ENCODE peak calls at places on chromosomes 2 and 18, in six cellular contexts. One of them, this sample, is unnamed.

GRCh38 chr18:54222922-54223567 is 1.4 kb downstream of the MBD2 start:
- DNase-seq in fibroblast of pulmonary artery: no peak
- DNase-seq in stimulated activated naive CD4-positive, alpha-beta T cell: peak
- DNase-seq in AG20443: no peak
- DNase-seq in activated naive CD4-positive, alpha-beta T cell treated with anti-CD3 and anti-CD28 coated beads, Interleukin-2, amount 10 ng/mL, durations not matched to agents 7 days and 5 days: peak
- DNase-seq in germinal center: no peak
- DNase-seq in this sample: peak

GRCh38 chr18:3985664-3986063 is 469.4 kb downstream of the DLGAP1 start:
- DNase-seq in fibroblast of pulmonary artery: peak
- DNase-seq in stimulated activated naive CD4-positive, alpha-beta T cell: no peak
- DNase-seq in AG20443: peak
- DNase-seq in activated naive CD4-positive, alpha-beta T cell treated with anti-CD3 and anti-CD28 coated beads, Interleukin-2, amount 10 ng/mL, durations not matched to agents 7 days and 5 days: no peak
- DNase-seq in germinal center: no peak
- DNase-seq in this sample: no peak

GRCh38 chr2:9739508-9739907 is 103.8 kb upstream of the TAF1B start:
- DNase-seq in fibroblast of pulmonary artery: peak
- DNase-seq in stimulated activated naive CD4-positive, alpha-beta T cell: peak
- DNase-seq in AG20443: peak
- DNase-seq in activated naive CD4-positive, alpha-beta T cell treated with anti-CD3 and anti-CD28 coated beads, Interleukin-2, amount 10 ng/mL, durations not matched to agents 7 days and 5 days: peak
- DNase-seq in germinal center: peak
- DNase-seq in this sample: peak

GRCh38 chr2:195503208-195503607 is 153.8 kb upstream of the SLC39A10 start:
- DNase-seq in fibroblast of pulmonary artery: no peak
- DNase-seq in stimulated activated naive CD4-positive, alpha-beta T cell: no peak
- DNase-seq in AG20443: no peak
- DNase-seq in activated naive CD4-positive, alpha-beta T cell treated with anti-CD3 and anti-CD28 coated beads, Interleukin-2, amount 10 ng/mL, durations not matched to agents 7 days and 5 days: no peak
- DNase-seq in germinal center: no peak
- DNase-seq in this sample: no peak

GRCh38 chr2:1055014-1055595 is 104.5 kb downstream of the SNTG2 start:
- DNase-seq in fibroblast of pulmonary artery: peak
- DNase-seq in stimulated activated naive CD4-positive, alpha-beta T cell: no peak
- DNase-seq in AG20443: peak
- DNase-seq in activated naive CD4-positive, alpha-beta T cell treated with anti-CD3 and anti-CD28 coated beads, Interleukin-2, amount 10 ng/mL, durations not matched to agents 7 days and 5 days: no peak
- DNase-seq in germinal center: no peak
- DNase-seq in this sample: no peak

GRCh38 chr2:231709636-231709980 is 1.3 kb downstream of the PTMA start:
- DNase-seq in fibroblast of pulmonary artery: no peak
- DNase-seq in stimulated activated naive CD4-positive, alpha-beta T cell: no peak
- DNase-seq in AG20443: peak
- DNase-seq in activated naive CD4-positive, alpha-beta T cell treated with anti-CD3 and anti-CD28 coated beads, Interleukin-2, amount 10 ng/mL, durations not matched to agents 7 days and 5 days: peak
- DNase-seq in germinal center: no peak
- DNase-seq in this sample: peak

GRCh38 chr2:23988371-23988770 is 21.5 kb upstream of the MFSD2B start:
- DNase-seq in fibroblast of pulmonary artery: peak
- DNase-seq in stimulated activated naive CD4-positive, alpha-beta T cell: peak
- DNase-seq in AG20443: peak
- DNase-seq in activated naive CD4-positive, alpha-beta T cell treated with anti-CD3 and anti-CD28 coated beads, Interleukin-2, amount 10 ng/mL, durations not matched to agents 7 days and 5 days: no peak
- DNase-seq in germinal center: no peak
- DNase-seq in this sample: no peak

GRCh38 chr2:24261441-24261840 is 86.6 kb downstream of the FAM228A start:
- DNase-seq in fibroblast of pulmonary artery: no peak
- DNase-seq in stimulated activated naive CD4-positive, alpha-beta T cell: no peak
- DNase-seq in AG20443: no peak
- DNase-seq in activated naive CD4-positive, alpha-beta T cell treated with anti-CD3 and anti-CD28 coated beads, Interleukin-2, amount 10 ng/mL, durations not matched to agents 7 days and 5 days: no peak
- DNase-seq in germinal center: no peak
- DNase-seq in this sample: no peak

GRCh38 chr2:20539133-20539719 is 92.4 kb downstream of the RHOB start:
- DNase-seq in fibroblast of pulmonary artery: peak
- DNase-seq in stimulated activated naive CD4-positive, alpha-beta T cell: no peak
- DNase-seq in AG20443: peak
- DNase-seq in activated naive CD4-positive, alpha-beta T cell treated with anti-CD3 and anti-CD28 coated beads, Interleukin-2, amount 10 ng/mL, durations not matched to agents 7 days and 5 days: no peak
- DNase-seq in germinal center: no peak
- DNase-seq in this sample: no peak

GRCh38 chr2:23707096-23707495 is 219.8 kb downstream of the ATAD2B start:
- DNase-seq in fibroblast of pulmonary artery: no peak
- DNase-seq in stimulated activated naive CD4-positive, alpha-beta T cell: no peak
- DNase-seq in AG20443: peak
- DNase-seq in activated naive CD4-positive, alpha-beta T cell treated with anti-CD3 and anti-CD28 coated beads, Interleukin-2, amount 10 ng/mL, durations not matched to agents 7 days and 5 days: no peak
- DNase-seq in germinal center: no peak
- DNase-seq in this sample: no peak

GRCh38 chr2:240569998-240570530 is 1.8 kb downstream of the RNPEPL1 start:
- DNase-seq in fibroblast of pulmonary artery: no peak
- DNase-seq in stimulated activated naive CD4-positive, alpha-beta T cell: no peak
- DNase-seq in AG20443: no peak
- DNase-seq in activated naive CD4-positive, alpha-beta T cell treated with anti-CD3 and anti-CD28 coated beads, Interleukin-2, amount 10 ng/mL, durations not matched to agents 7 days and 5 days: peak
- DNase-seq in germinal center: no peak
- DNase-seq in this sample: peak

GRCh38 chr2:176388886-176389285 is 119.6 kb downstream of the MTX2 start:
- DNase-seq in fibroblast of pulmonary artery: no peak
- DNase-seq in stimulated activated naive CD4-positive, alpha-beta T cell: no peak
- DNase-seq in AG20443: no peak
- DNase-seq in activated naive CD4-positive, alpha-beta T cell treated with anti-CD3 and anti-CD28 coated beads, Interleukin-2, amount 10 ng/mL, durations not matched to agents 7 days and 5 days: no peak
- DNase-seq in germinal center: no peak
- DNase-seq in this sample: no peak

GRCh38 chr2:240640939-240641338 is 15.7 kb downstream of the GPR35 start:
- DNase-seq in fibroblast of pulmonary artery: peak
- DNase-seq in stimulated activated naive CD4-positive, alpha-beta T cell: no peak
- DNase-seq in AG20443: peak
- DNase-seq in activated naive CD4-positive, alpha-beta T cell treated with anti-CD3 and anti-CD28 coated beads, Interleukin-2, amount 10 ng/mL, durations not matched to agents 7 days and 5 days: no peak
- DNase-seq in germinal center: no peak
- DNase-seq in this sample: peak

GRCh38 chr2:224820283-224820991 is 104.3 kb upstream of the CCDC195 start:
- DNase-seq in fibroblast of pulmonary artery: no peak
- DNase-seq in stimulated activated naive CD4-positive, alpha-beta T cell: no peak
- DNase-seq in AG20443: no peak
- DNase-seq in activated naive CD4-positive, alpha-beta T cell treated with anti-CD3 and anti-CD28 coated beads, Interleukin-2, amount 10 ng/mL, durations not matched to agents 7 days and 5 days: no peak
- DNase-seq in germinal center: no peak
- DNase-seq in this sample: no peak

GRCh38 chr2:226012116-226012515 is 612.6 kb downstream of the NYAP2 start:
- DNase-seq in fibroblast of pulmonary artery: no peak
- DNase-seq in stimulated activated naive CD4-positive, alpha-beta T cell: no peak
- DNase-seq in AG20443: no peak
- DNase-seq in activated naive CD4-positive, alpha-beta T cell treated with anti-CD3 and anti-CD28 coated beads, Interleukin-2, amount 10 ng/mL, durations not matched to agents 7 days and 5 days: no peak
- DNase-seq in germinal center: no peak
- DNase-seq in this sample: no peak